ENCODE peak calls at places on chromosomes 11 and 22, in eight cellular contexts. U is lung, G is neuronal stem cell, Z is NCI-H2171, J is amniotic epithelial cell, E is head of caudate nucleus, T is mucosa of descending colon, K is NCI-H2081. Q is an unnamed sample.

GRCh38 chr11:3006505-3007260 is 14.6 kb upstream of the NAP1L4 start:
- DNase-seq in G (no peak), E (peak; percentile 84), K (no peak), J (no peak), T (peak; percentile 19), U (peak; percentile 68), Z (no peak), Q (peak; percentile 17)

GRCh38 chr11:2300936-2301630 is 635 bp downstream of the C11orf21 start:
- DNase-seq in T (no peak), J (no peak), E (no peak), Z (no peak), K (no peak), G (no peak), U (peak; percentile 29), Q (no peak)

GRCh38 chr11:70523384-70524095 is 125.2 kb downstream of the CTTN start:
- DNase-seq in G (no peak), U (no peak), E (no peak), K (no peak), Z (no peak), T (peak; percentile 11), J (no peak), Q (no peak)

GRCh38 chr11:91164452-91164822 is 941.6 kb upstream of the CHORDC1 start:
- DNase-seq in U (no peak), K (peak; percentile 26), Z (no peak), J (no peak), T (no peak), G (no peak), E (no peak), Q (no peak)

GRCh38 chr11:127106142-127106541 is 105.6 kb upstream of the KIRREL3 start:
- DNase-seq in Z (peak; percentile 81), T (no peak), K (peak; percentile 66), E (no peak), J (no peak), U (no peak), G (peak; percentile 69), Q (peak; percentile 91)

GRCh38 chr11:13335319-13335718 is 57.7 kb downstream of the BMAL1 start:
- DNase-seq in Z (no peak), K (peak; percentile 69), T (peak; percentile 64), J (peak; percentile 58), U (peak; percentile 67), E (peak; percentile 41), G (peak; percentile 49), Q (peak; percentile 78)

GRCh38 chr11:126383301-126384052 is 28.0 kb downstream of the ST3GAL4 start:
- DNase-seq in G (no peak), U (no peak), T (no peak), Z (no peak), E (no peak), K (no peak), J (no peak), Q (no peak)

GRCh38 chr22:47651216-47651987 is 889.0 kb downstream of the TBC1D22A start:
- DNase-seq in K (no peak), E (no peak), J (no peak), Z (no peak), U (no peak), G (no peak), T (no peak), Q (no peak)

GRCh38 chr22:43293661-43294392 is 49.3 kb downstream of the SCUBE1 start:
- DNase-seq in K (no peak), U (peak; percentile 48), T (peak; percentile 79), Z (peak; percentile 43), J (peak; percentile 52), G (no peak), E (no peak), Q (peak; percentile 48)